ENCODE peak calls at places on chromosomes 13 and 19, in seven cellular contexts. One of them, this sample, is unnamed.

GRCh38 chr19:58519355-58520256 is at the start of gene ZBTB45:
- DNase-seq in fibroblast of lung: peak; percentile 98
- DNase-seq in neuronal stem cell: peak; percentile 90
- DNase-seq in GM23248: peak; percentile 98
- DNase-seq in SK-N-SH: peak; percentile 93
- DNase-seq in mammary epithelial cell: peak; percentile 96
- DNase-seq in colonic mucosa: peak; percentile 93
- DNase-seq in this sample: peak; percentile 97

GRCh38 chr13:36193151-36193855 is 21.1 kb downstream of the SOHLH2 start:
- DNase-seq in SK-N-SH: no peak
- DNase-seq in mammary epithelial cell: peak; percentile 71
- DNase-seq in fibroblast of lung: peak; percentile 16
- DNase-seq in colonic mucosa: no peak
- DNase-seq in GM23248: peak; percentile 74
- DNase-seq in neuronal stem cell: no peak
- DNase-seq in this sample: no peak

GRCh38 chr13:105616313-105617075 is 919.0 kb downstream of the EFNB2 start:
- DNase-seq in neuronal stem cell: no peak
- DNase-seq in fibroblast of lung: peak; percentile 44
- DNase-seq in GM23248: no peak
- DNase-seq in colonic mucosa: no peak
- DNase-seq in mammary epithelial cell: no peak
- DNase-seq in SK-N-SH: no peak
- DNase-seq in this sample: no peak

GRCh38 chr13:46507978-46508377 is 45.0 kb upstream of the LRCH1 start:
- DNase-seq in GM23248: no peak
- DNase-seq in SK-N-SH: no peak
- DNase-seq in neuronal stem cell: no peak
- DNase-seq in fibroblast of lung: peak; percentile 11
- DNase-seq in mammary epithelial cell: no peak
- DNase-seq in colonic mucosa: no peak
- DNase-seq in this sample: no peak

GRCh38 chr13:113997845-113998751 is 24.2 kb upstream of the C13orf46 start:
- DNase-seq in SK-N-SH: peak; percentile 54
- DNase-seq in mammary epithelial cell: no peak
- DNase-seq in colonic mucosa: peak; percentile 31
- DNase-seq in fibroblast of lung: peak; percentile 95
- DNase-seq in GM23248: peak; percentile 88
- DNase-seq in neuronal stem cell: no peak
- DNase-seq in this sample: no peak

GRCh38 chr19:18059297-18059696 is 27.4 kb downstream of the IL12RB1 start:
- DNase-seq in mammary epithelial cell: no peak
- DNase-seq in colonic mucosa: no peak
- DNase-seq in SK-N-SH: no peak
- DNase-seq in GM23248: no peak
- DNase-seq in neuronal stem cell: no peak
- DNase-seq in fibroblast of lung: no peak
- DNase-seq in this sample: no peak

GRCh38 chr13:90533866-90534265 is 813.6 kb upstream of the MIR17HG start:
- DNase-seq in neuronal stem cell: no peak
- DNase-seq in GM23248: no peak
- DNase-seq in fibroblast of lung: no peak
- DNase-seq in colonic mucosa: no peak
- DNase-seq in SK-N-SH: no peak
- DNase-seq in mammary epithelial cell: no peak
- DNase-seq in this sample: no peak

GRCh38 chr19:39166571-39167391 is 30.0 kb upstream of the NCCRP1 start:
- DNase-seq in mammary epithelial cell: peak; percentile 42
- DNase-seq in neuronal stem cell: no peak
- DNase-seq in GM23248: no peak
- DNase-seq in fibroblast of lung: peak; percentile 21
- DNase-seq in SK-N-SH: peak; percentile 92
- DNase-seq in colonic mucosa: peak; percentile 92
- DNase-seq in this sample: peak; percentile 63

GRCh38 chr13:113327391-113327765 is 30.3 kb downstream of the LAMP1 start:
- DNase-seq in colonic mucosa: no peak
- DNase-seq in fibroblast of lung: no peak
- DNase-seq in mammary epithelial cell: no peak
- DNase-seq in GM23248: no peak
- DNase-seq in neuronal stem cell: no peak
- DNase-seq in SK-N-SH: no peak
- DNase-seq in this sample: no peak

GRCh38 chr13:111183087-111183645 is 68.1 kb downstream of the ARHGEF7 start:
- DNase-seq in SK-N-SH: no peak
- DNase-seq in colonic mucosa: no peak
- DNase-seq in fibroblast of lung: no peak
- DNase-seq in neuronal stem cell: no peak
- DNase-seq in GM23248: no peak
- DNase-seq in mammary epithelial cell: no peak
- DNase-seq in this sample: no peak

GRCh38 chr13:111183959-111184684 is 69.0 kb downstream of the ARHGEF7 start:
- DNase-seq in neuronal stem cell: no peak
- DNase-seq in fibroblast of lung: peak; percentile 37
- DNase-seq in mammary epithelial cell: no peak
- DNase-seq in SK-N-SH: no peak
- DNase-seq in colonic mucosa: no peak
- DNase-seq in GM23248: no peak
- DNase-seq in this sample: no peak

GRCh38 chr13:111186305-111186930 is 71.3 kb downstream of the ARHGEF7 start:
- DNase-seq in neuronal stem cell: no peak
- DNase-seq in mammary epithelial cell: no peak
- DNase-seq in SK-N-SH: no peak
- DNase-seq in GM23248: no peak
- DNase-seq in colonic mucosa: no peak
- DNase-seq in fibroblast of lung: no peak
- DNase-seq in this sample: no peak

GRCh38 chr13:111181977-111182376 is 66.9 kb downstream of the ARHGEF7 start:
- DNase-seq in GM23248: no peak
- DNase-seq in colonic mucosa: no peak
- DNase-seq in mammary epithelial cell: no peak
- DNase-seq in SK-N-SH: no peak
- DNase-seq in neuronal stem cell: no peak
- DNase-seq in fibroblast of lung: no peak
- DNase-seq in this sample: no peak

DNA sequence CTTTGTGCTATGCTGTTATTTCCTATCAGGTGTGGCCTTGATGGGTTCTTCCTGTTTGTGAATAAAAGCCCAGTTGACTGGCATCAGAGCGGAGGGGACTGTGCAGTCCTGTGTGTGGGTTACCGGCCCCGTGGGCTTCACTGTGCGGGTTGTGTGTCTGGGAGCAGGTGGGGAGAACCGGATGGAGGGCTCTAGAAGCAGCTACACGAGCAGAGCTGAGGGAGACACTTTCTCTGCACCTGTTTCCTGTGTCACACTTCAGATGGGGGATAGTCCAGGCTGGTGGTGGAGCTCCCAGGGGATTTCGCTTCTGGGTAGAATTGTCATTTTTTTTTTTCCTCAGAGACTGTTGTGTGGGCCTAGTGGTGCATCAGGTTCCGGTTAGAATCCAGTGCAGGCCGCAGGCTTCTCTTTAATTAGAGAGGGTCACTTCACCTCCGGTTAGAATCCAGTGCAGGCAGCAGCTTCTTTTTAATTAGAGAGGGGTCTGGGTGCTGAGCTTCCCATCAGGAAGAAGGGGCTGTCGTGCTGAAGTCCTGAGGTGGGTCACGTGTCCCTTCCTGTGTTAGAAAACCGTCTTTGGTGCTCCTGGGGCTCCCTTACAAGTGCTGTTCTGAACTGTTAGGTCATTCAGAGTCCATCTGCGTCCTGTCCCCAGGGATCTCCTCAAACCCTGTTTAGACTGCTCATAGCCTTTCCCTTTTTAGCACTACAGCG is 69.7 kb downstream of the ARHGEF7 start:
- DNase-seq in colonic mucosa: no peak
- DNase-seq in fibroblast of lung: no peak
- DNase-seq in neuronal stem cell: no peak
- DNase-seq in GM23248: no peak
- DNase-seq in mammary epithelial cell: no peak
- DNase-seq in SK-N-SH: no peak
- DNase-seq in this sample: no peak
- H3K4me1 ChIP-seq in colonic mucosa: no peaks in the 10 kb centered on the region
- H3K4me1 ChIP-seq in fibroblast of lung: peaks cover 17% of the 10 kb centered on the region
- H3K4me1 ChIP-seq in neuronal stem cell: peaks cover 9% of the 10 kb centered on the region
- H3K4me1 ChIP-seq in GM23248: no peaks in the 10 kb centered on the region
- H3K4me1 ChIP-seq in mammary epithelial cell: peaks cover 18% of the 10 kb centered on the region
- H3K4me1 ChIP-seq in SK-N-SH: peaks cover 37% of the 10 kb centered on the region
- H3K4me1 ChIP-seq in this sample: no peaks in the 10 kb centered on the region

DNA sequence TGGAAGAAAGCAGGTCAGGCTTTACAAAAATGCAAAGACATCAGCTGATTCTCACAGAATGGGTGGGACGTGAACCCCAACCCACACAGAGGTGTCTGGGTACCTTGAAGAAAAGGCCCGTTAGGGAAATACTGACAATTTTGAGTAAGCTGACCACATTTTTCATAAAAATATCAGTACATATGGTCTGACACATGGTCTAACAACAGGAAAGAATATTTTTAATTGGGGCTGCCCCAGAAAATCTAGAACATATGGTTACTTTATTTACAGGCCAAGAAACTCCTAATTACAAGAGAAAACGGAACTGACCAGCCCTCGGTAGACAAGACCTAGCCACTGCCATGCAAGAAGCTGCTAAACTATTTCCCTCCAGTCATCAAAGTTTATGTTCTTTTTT is 48.7 kb upstream of the ITM2B start:
- DNase-seq in fibroblast of lung: no peak
- DNase-seq in colonic mucosa: no peak
- DNase-seq in mammary epithelial cell: no peak
- DNase-seq in SK-N-SH: no peak
- DNase-seq in neuronal stem cell: no peak
- DNase-seq in GM23248: no peak
- DNase-seq in this sample: no peak
- H3K9ac ChIP-seq in fibroblast of lung: no peak overlapping the region
- H3K9ac ChIP-seq in colonic mucosa: no peak overlapping the region
- H3K9ac ChIP-seq in mammary epithelial cell: no peak overlapping the region
- H3K9ac ChIP-seq in SK-N-SH: no peak overlapping the region
- H3K9ac ChIP-seq in neuronal stem cell: no peak overlapping the region
- H3K9ac ChIP-seq in GM23248: no peak overlapping the region
- H3K9ac ChIP-seq in this sample: no peak overlapping the region

GRCh38 chr13:56020425-56020824 is 1120.3 kb upstream of the PRR20A start:
- DNase-seq in mammary epithelial cell: no peak
- DNase-seq in GM23248: no peak
- DNase-seq in SK-N-SH: no peak
- DNase-seq in fibroblast of lung: no peak
- DNase-seq in colonic mucosa: no peak
- DNase-seq in neuronal stem cell: no peak
- DNase-seq in this sample: no peak
- H3K4me1 ChIP-seq in mammary epithelial cell: no peaks in the 10 kb centered on the region
- H3K4me1 ChIP-seq in GM23248: no peaks in the 10 kb centered on the region
- H3K4me1 ChIP-seq in SK-N-SH: peaks cover 4% of the 10 kb centered on the region
- H3K4me1 ChIP-seq in fibroblast of lung: no peaks in the 10 kb centered on the region
- H3K4me1 ChIP-seq in colonic mucosa: no peaks in the 10 kb centered on the region
- H3K4me1 ChIP-seq in neuronal stem cell: no peaks in the 10 kb centered on the region
- H3K4me1 ChIP-seq in this sample: peaks cover 4% of the 10 kb centered on the region

GRCh38 chr19:1245884-1246816 is 2.2 kb upstream of the MIDN start:
- DNase-seq in SK-N-SH: no peak
- DNase-seq in fibroblast of lung: no peak
- DNase-seq in mammary epithelial cell: no peak
- DNase-seq in colonic mucosa: peak; percentile 78
- DNase-seq in neuronal stem cell: no peak
- DNase-seq in GM23248: no peak
- DNase-seq in this sample: peak; percentile 68

GRCh38 chr19:1244693-1245451 is 3.3 kb downstream of the ATP5F1D start:
- DNase-seq in GM23248: peak; percentile 65
- DNase-seq in colonic mucosa: peak; percentile 85
- DNase-seq in fibroblast of lung: no peak
- DNase-seq in mammary epithelial cell: no peak
- DNase-seq in SK-N-SH: no peak
- DNase-seq in neuronal stem cell: no peak
- DNase-seq in this sample: no peak

GRCh38 chr19:1243768-1244692 is 2.5 kb downstream of the ATP5F1D start:
- DNase-seq in colonic mucosa: peak; percentile 91
- DNase-seq in mammary epithelial cell: peak; percentile 67
- DNase-seq in GM23248: peak; percentile 94
- DNase-seq in neuronal stem cell: no peak
- DNase-seq in SK-N-SH: peak; percentile 86
- DNase-seq in fibroblast of lung: peak; percentile 85
- DNase-seq in this sample: peak; percentile 95

GRCh38 chr19:1247747-1248453 is 483 bp upstream of the MIDN start:
- DNase-seq in GM23248: peak; percentile 87
- DNase-seq in colonic mucosa: peak; percentile 83
- DNase-seq in neuronal stem cell: no peak
- DNase-seq in mammary epithelial cell: no peak
- DNase-seq in SK-N-SH: peak; percentile 60
- DNase-seq in fibroblast of lung: peak; percentile 62
- DNase-seq in this sample: peak; percentile 87

GRCh38 chr19:1245468-1245867 is 2.9 kb upstream of the MIDN start:
- DNase-seq in neuronal stem cell: no peak
- DNase-seq in GM23248: no peak
- DNase-seq in fibroblast of lung: no peak
- DNase-seq in colonic mucosa: peak; percentile 38
- DNase-seq in mammary epithelial cell: no peak
- DNase-seq in SK-N-SH: no peak
- DNase-seq in this sample: no peak
- H3K9ac ChIP-seq in neuronal stem cell: peak overlapping the region; percentile 30
- H3K9ac ChIP-seq in GM23248: peak overlapping the region; percentile 70
- H3K9ac ChIP-seq in fibroblast of lung: no peak overlapping the region
- H3K9ac ChIP-seq in colonic mucosa: peak overlapping the region; percentile 64
- H3K9ac ChIP-seq in mammary epithelial cell: no peak overlapping the region
- H3K9ac ChIP-seq in SK-N-SH: no peak overlapping the region
- H3K9ac ChIP-seq in this sample: no peak overlapping the region

GRCh38 chr19:3850320-3850972 is 18.4 kb downstream of the ZFR2 start:
- DNase-seq in SK-N-SH: no peak
- DNase-seq in colonic mucosa: no peak
- DNase-seq in mammary epithelial cell: no peak
- DNase-seq in neuronal stem cell: no peak
- DNase-seq in fibroblast of lung: no peak
- DNase-seq in GM23248: no peak
- DNase-seq in this sample: no peak
- H3K4me1 ChIP-seq in SK-N-SH: no peaks in the 10 kb centered on the region
- H3K4me1 ChIP-seq in colonic mucosa: no peaks in the 10 kb centered on the region
- H3K4me1 ChIP-seq in mammary epithelial cell: no peaks in the 10 kb centered on the region
- H3K4me1 ChIP-seq in neuronal stem cell: no peaks in the 10 kb centered on the region
- H3K4me1 ChIP-seq in fibroblast of lung: no peaks in the 10 kb centered on the region
- H3K4me1 ChIP-seq in GM23248: no peaks in the 10 kb centered on the region
- H3K4me1 ChIP-seq in this sample: no peaks in the 10 kb centered on the region